ENCODE peak calls at places on chromosomes 4 and X, in six cellular contexts. H, S, I, B, D and T are unnamed samples. For H3K9me3, the result is how much of the 10 kb centered on the place peaks cover.

GRCh38 chr4:181504846-181505374 is 738.3 kb upstream of the TENM3 start:
- DNase-seq in D (no peak), I (no peak), S (no peak), B (no peak), H (no peak), T (no peak)

GRCh38 chr4:152983774-152984411 is 47.8 kb downstream of the FHDC1 start:
- DNase-seq in B (no peak), S (no peak), D (no peak), I (peak), H (no peak), T (no peak)

GRCh38 chrX:8743126-8743732 is 11.3 kb upstream of the ANOS1 start:
- DNase-seq in S (peak), B (peak), H (peak), I (peak), D (peak), T (peak)

GRCh38 chrX:96425204-96425603 is 259.4 kb upstream of the DIAPH2 start:
- DNase-seq in B (no peak), H (no peak), I (no peak), D (no peak), S (peak), T (no peak)

GRCh38 chr4:123017636-123018390 is 95.4 kb upstream of the NUDT6 start:
- DNase-seq in D (no peak), I (peak), B (no peak), H (no peak), S (peak), T (no peak)

GRCh38 chrX:72002886-72003285 is 92.2 kb downstream of the NHSL2 start:
- DNase-seq in I (no peak), D (no peak), S (no peak), H (no peak), B (no peak), T (no peak)

GRCh38 chrX:12570859-12571501 is 220.2 kb upstream of the PRPS2 start:
- DNase-seq in B (no peak), I (no peak), H (no peak), D (no peak), S (no peak), T (no peak)

GRCh38 chr4:165583341-165583740 is 204.5 kb downstream of the CPE start:
- DNase-seq in S (no peak), B (no peak), H (no peak), I (no peak), D (no peak), T (no peak)

GRCh38 chr4:139153411-139154133 is 23.4 kb downstream of the ELF2 start:
- DNase-seq in D (no peak), B (no peak), S (peak), H (no peak), I (no peak), T (no peak)

GRCh38 chr4:24824720-24825119 is 29.3 kb downstream of the SOD3 start:
- DNase-seq in B (no peak), I (no peak), S (no peak), D (no peak), H (no peak), T (no peak)

GRCh38 chr4:24816797-24817196 is 21.4 kb downstream of the SOD3 start:
- DNase-seq in B (no peak), D (no peak), I (no peak), S (no peak), H (no peak), T (no peak)

DNA sequence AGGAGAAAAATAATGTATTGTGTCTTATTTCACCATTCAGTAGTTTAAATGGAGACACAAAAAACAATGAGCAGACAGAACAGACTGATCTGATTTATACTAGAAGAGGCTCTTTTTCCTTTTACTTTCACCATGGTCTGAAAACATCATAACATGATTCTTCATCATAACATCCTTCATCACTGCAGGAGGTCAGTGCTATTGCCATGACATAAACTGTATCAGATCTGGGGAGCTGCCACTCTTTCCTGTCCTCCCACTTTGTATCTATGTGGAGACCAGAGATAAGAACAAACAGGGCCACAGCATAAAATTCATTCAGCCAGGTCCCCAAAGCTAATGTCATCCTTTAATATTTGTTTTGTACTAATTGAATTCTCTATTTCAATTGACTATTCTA is 25.2 kb downstream of the SOD3 start:
- DNase-seq in H (no peak), S (no peak), D (no peak), B (no peak), I (no peak), T (no peak)
- H3K9me3 ChIP-seq in H (under half), S (under half), D (under half), B (under half), I (under half), T (under half)

GRCh38 chrX:155956099-155956498 is 41.4 kb upstream of the IL9R start:
- DNase-seq in H (no peak), B (no peak), D (no peak), I (no peak), S (no peak), T (no peak)
- H3K9me3 ChIP-seq in H (under half), B (under half), D (under half), I (under half), S (under half), T (under half)

GRCh38 chr4:19655666-19656065 is 596.0 kb upstream of the SLIT2 start:
- DNase-seq in H (no peak), D (no peak), B (no peak), I (no peak), S (no peak), T (no peak)
- H3K9me3 ChIP-seq in H (under half), D (under half), B (under half), I (under half), S (under half), T (under half)

GRCh38 chrX:67893931-67894330 is 350.1 kb downstream of the AR start:
- DNase-seq in B (no peak), D (no peak), I (no peak), H (no peak), S (peak), T (no peak)

GRCh38 chrX:67892391-67892790 is 348.6 kb downstream of the AR start:
- DNase-seq in B (no peak), H (no peak), D (no peak), S (no peak), I (no peak), T (no peak)
- H3K9me3 ChIP-seq in B (under half), H (under half), D (under half), S (half or more), I (under half), T (under half)

DNA sequence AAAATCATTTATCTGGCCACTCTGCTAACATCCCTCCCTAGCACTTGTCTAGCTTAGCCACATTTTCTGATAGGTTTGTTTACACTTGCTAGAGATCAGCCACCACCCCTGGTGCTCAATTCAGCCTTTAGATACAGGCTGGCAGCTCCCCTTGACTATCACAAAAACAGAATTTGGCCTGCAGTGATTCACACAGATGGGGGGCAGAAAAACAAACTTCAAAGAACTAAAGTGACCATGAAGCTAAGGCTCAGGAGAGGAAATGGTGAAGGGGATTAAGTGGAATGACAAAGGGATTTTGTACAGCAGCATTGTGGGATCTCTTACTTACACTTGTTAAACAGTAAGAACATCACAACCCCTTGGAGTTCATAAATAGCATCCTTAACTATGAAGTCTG is 1718.0 kb upstream of the PCDH7 start:
- DNase-seq in S (no peak), I (no peak), H (no peak), B (no peak), D (no peak), T (no peak)
- H3K9me3 ChIP-seq in S (under half), I (under half), H (under half), B (under half), D (under half), T (under half)

DNA sequence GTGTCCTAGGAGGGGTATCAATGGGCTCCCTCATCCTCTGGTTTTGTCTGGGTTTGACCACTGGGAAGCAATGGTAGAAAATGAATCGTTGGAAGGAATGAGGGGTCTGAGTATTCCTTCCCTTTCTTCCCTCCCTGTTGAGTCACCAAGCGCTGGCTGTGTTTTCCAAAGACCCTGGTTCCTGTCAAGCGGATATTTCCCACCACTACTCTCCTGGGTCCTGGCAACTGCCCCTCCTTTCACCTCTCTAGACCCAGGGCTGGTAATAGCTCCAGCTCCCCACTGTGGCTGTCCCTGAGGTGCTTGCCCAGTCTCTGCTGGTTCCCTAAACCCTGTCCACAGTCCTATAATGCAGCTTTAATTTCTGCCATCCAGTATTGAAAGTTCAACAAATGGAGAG is 22.2 kb downstream of the SMIM43 start:
- DNase-seq in D (no peak), H (no peak), S (no peak), I (no peak), B (no peak), T (no peak)
- H3K9me3 ChIP-seq in D (under half), H (under half), S (under half), I (under half), B (under half), T (under half)